ENCODE peak calls at places on chromosome 3, in nine cellular contexts. A is stimulated activated CD4-positive, alpha-beta T cell treated with anti-CD3 and anti-CD28 coated beads, TNF-alpha, amount 100 ng/mL, for 4 hours; Q is neural progenitor cell; N is iPS-NIHi11; K is CD8-positive, alpha-beta T cell; V is HT-29; G is stimulated activated CD8-positive, alpha-beta memory T cell treated with anti-CD3 and anti-CD28 coated beads, Interleukin-15, amount 100 ng/mL, for 24 hours; W is heart left ventricle; J is H54. C is an unnamed sample.

GRCh38 chr3:195870442-195870841 is 37.9 kb downstream of the TNK2 start:
- DNase-seq in A (no peak), Q (no peak), N (no peak), K (no peak), V (peak; percentile 91), G (no peak), W (no peak), J (peak; percentile 98), C (no peak)

GRCh38 chr3:178302966-178303930 is 233.0 kb upstream of the KCNMB2 start:
- DNase-seq in A (no peak), Q (no peak), N (no peak), K (no peak), V (peak; percentile 1), G (no peak), W (no peak), J (no peak), C (no peak)

GRCh38 chr3:107001635-107002034 is 375.6 kb upstream of the CCDC54 start:
- DNase-seq in A (no peak), Q (no peak), N (no peak), K (no peak), V (no peak), G (no peak), W (no peak), J (no peak), C (no peak)

GRCh38 chr3:48738926-48739616 is 22.1 kb upstream of the IP6K2 start:
- DNase-seq in A (no peak), Q (no peak), N (no peak), K (no peak), V (no peak), G (no peak), W (peak; percentile 79), J (no peak), C (no peak)

GRCh38 chr3:108004647-108005046 is 86.2 kb downstream of the CD47 start:
- DNase-seq in A (no peak), Q (no peak), N (no peak), K (no peak), V (no peak), G (no peak), W (no peak), J (no peak), C (no peak)

GRCh38 chr3:194281766-194282165 is 69.4 kb downstream of the CPN2 start:
- DNase-seq in A (no peak), Q (no peak), N (no peak), K (no peak), V (no peak), G (no peak), W (no peak), J (no peak), C (no peak)

GRCh38 chr3:113575191-113575590 is 42.8 kb downstream of the SIDT1 start:
- DNase-seq in A (no peak), Q (peak; percentile 71), N (peak; percentile 39), K (no peak), V (peak; percentile 65), G (no peak), W (no peak), J (no peak), C (no peak)

GRCh38 chr3:186722457-186722856 is 5.3 kb downstream of the KNG1 start:
- DNase-seq in A (no peak), Q (peak; percentile 16), N (peak; percentile 57), K (no peak), V (peak; percentile 77), G (no peak), W (no peak), J (peak; percentile 28), C (no peak)

GRCh38 chr3:64151335-64151871 is 73.9 kb downstream of the PRICKLE2 start:
- DNase-seq in A (no peak), Q (no peak), N (no peak), K (no peak), V (no peak), G (no peak), W (no peak), J (no peak), C (no peak)

GRCh38 chr3:198080521-198081384 is 120.7 kb downstream of the LMLN start:
- DNase-seq in A (peak; percentile 70), Q (peak; percentile 95), N (peak; percentile 85), K (peak; percentile 75), V (peak; percentile 78), G (peak; percentile 52), W (peak; percentile 62), J (peak; percentile 73), C (no peak)

GRCh38 chr3:82011336-82011735 is 249.9 kb upstream of the GBE1 start:
- DNase-seq in A (no peak), Q (no peak), N (no peak), K (no peak), V (no peak), G (no peak), W (no peak), J (no peak), C (no peak)

GRCh38 chr3:75906555-75907112 is 121.3 kb upstream of the ZNF717 start:
- DNase-seq in A (no peak), Q (peak; percentile 88), N (peak; percentile 50), K (no peak), V (no peak), G (no peak), W (no peak), J (no peak), C (no peak)